ENCODE peak calls at places on chromosomes 13 and 19, in four cellular contexts. M is fibroblast of pulmonary artery, O is AG04449, H is AG10803. V is an unnamed sample.

GRCh38 chr13:36105726-36106125 is 25.5 kb downstream of the DCLK1 start:
- DNase-seq in M (no peak), O (no peak), H (no peak), V (no peak)

GRCh38 chr13:112768795-112769411 is 79.1 kb downstream of the ATP11A start:
- DNase-seq in M (no peak), O (no peak), H (no peak), V (no peak)

GRCh38 chr19:12555456-12555930 is 4.2 kb upstream of the ZNF564 start:
- DNase-seq in M (no peak), O (no peak), H (no peak), V (no peak)

GRCh38 chr13:24119593-24120508 is 40.7 kb upstream of the SPATA13 start:
- DNase-seq in M (peak), O (no peak), H (no peak), V (peak)

GRCh38 chr13:79481685-79482052 is 714 bp downstream of the NDFIP2 start:
- DNase-seq in M (no peak), O (no peak), H (no peak), V (no peak)

GRCh38 chr19:39197808-39198207 is 1.0 kb downstream of the NCCRP1 start:
- DNase-seq in M (no peak), O (no peak), H (no peak), V (no peak)

GRCh38 chr19:45575216-45575615 is 9.4 kb downstream of the OPA3 start:
- DNase-seq in M (no peak), O (no peak), H (no peak), V (no peak)

GRCh38 chr13:76667551-76667950 is 218.7 kb downstream of the KCTD12 start:
- DNase-seq in M (peak), O (peak), H (peak), V (peak)

GRCh38 chr13:27004389-27004788 is 167.2 kb downstream of the USP12 start:
- DNase-seq in M (no peak), O (no peak), H (peak), V (no peak)

GRCh38 chr13:56988543-56988942 is 152.2 kb upstream of the PRR20A start:
- DNase-seq in M (peak), O (no peak), H (no peak), V (no peak)

DNA sequence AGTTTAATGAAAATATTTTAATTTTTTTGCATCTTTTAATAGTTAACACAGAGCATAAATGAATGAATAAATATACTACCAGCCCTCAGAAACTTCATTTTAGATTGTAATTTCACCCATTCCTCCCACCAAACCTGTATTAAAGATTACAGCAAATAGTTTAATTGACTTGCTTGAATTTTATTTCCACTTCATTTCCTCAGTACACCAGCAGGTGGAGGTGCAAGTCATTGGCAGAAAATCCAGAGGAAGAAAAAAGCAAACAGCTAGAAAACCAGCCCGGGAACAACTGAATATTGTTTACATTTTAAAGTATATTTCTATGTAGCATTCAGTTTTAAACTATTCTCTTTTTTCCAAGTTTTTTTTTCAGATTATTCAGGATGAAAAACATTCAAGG is 177.8 kb downstream of the OLFM4 start:
- DNase-seq in M (peak), O (no peak), H (no peak), V (no peak)
- TF ChIP-seq CTCF in M (peak), O (no peak), H (peak), V (peak)

GRCh38 chr19:2494447-2495129 is 18.7 kb downstream of the GADD45B start:
- DNase-seq in M (peak), O (no peak), H (peak), V (peak)

GRCh38 chr19:2497186-2497585 is 21.3 kb downstream of the GADD45B start:
- DNase-seq in M (no peak), O (no peak), H (no peak), V (no peak)

GRCh38 chr19:2495651-2496316 is 19.9 kb downstream of the GADD45B start:
- DNase-seq in M (no peak), O (no peak), H (peak), V (peak)

GRCh38 chr19:2494084-2494446 is 18.1 kb downstream of the GADD45B start:
- DNase-seq in M (peak), O (no peak), H (peak), V (peak)

DNA sequence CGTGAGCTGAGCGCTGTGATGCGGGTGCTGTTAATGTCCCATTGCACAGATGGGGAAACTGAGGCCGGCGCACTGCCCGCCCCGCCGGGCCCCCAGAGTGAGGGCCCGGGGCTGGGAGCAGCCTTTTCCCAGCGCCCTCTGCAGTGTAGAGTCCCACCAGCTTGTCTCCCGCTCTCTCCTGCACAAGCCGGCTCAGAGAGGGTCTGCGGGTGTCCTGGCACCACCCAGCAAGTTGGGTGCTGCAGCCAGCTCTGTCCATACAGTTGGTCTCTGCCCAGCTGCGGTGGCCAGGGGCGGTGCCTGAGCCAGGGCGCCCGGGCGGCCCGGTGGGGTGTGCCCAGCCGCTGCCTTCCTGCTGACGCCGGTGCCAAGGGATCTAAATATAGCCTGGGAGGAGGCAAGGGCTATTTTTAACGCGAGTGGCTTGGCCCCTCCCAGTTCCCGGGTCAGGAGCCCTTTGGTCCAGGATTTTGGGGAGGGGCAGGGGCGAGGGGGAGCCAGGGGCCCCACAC is 19.3 kb downstream of the GADD45B start:
- DNase-seq in M (peak), O (no peak), H (peak), V (peak)
- TF ChIP-seq CTCF in M (no peak), O (no peak), H (peak), V (no peak)

GRCh38 chr13:45737571-45738002 is 35.5 kb downstream of the CBY2 start:
- DNase-seq in M (no peak), O (no peak), H (no peak), V (no peak)
- TF ChIP-seq CTCF in M (peak), O (peak), H (no peak), V (peak)

GRCh38 chr19:18412610-18413239 is 6.5 kb upstream of the SSBP4 start:
- DNase-seq in M (no peak), O (no peak), H (no peak), V (no peak)
- TF ChIP-seq CTCF in M (no peak), O (no peak), H (no peak), V (no peak)

GRCh38 chr13:94988654-94989053 is 276.3 kb upstream of the SOX21 start:
- DNase-seq in M (peak), O (no peak), H (no peak), V (peak)
- TF ChIP-seq CTCF in M (peak), O (no peak), H (no peak), V (peak)

V was measured in fibroblast of villous mesenchyme.